ENCODE peak calls at places on chromosomes 12 and 14, in five cellular contexts. O is ureter; S is stimulated activated CD4-positive, alpha-beta T cell treated with anti-CD3 and anti-CD28 coated beads, TNF-alpha, amount 100 ng/mL, for 4 hours; P is T follicular helper cell; Q is hepatic stellate cell. D is an unnamed sample.

GRCh38 chr12:19140381-19141236 is 11.1 kb downstream of the PLEKHA5 start:
- DNase-seq in Q (no peak), S (no peak), P (no peak), O (no peak), D (peak; percentile 60)

GRCh38 chr12:22624573-22624907 is 431 bp upstream of the ETNK1 start:
- DNase-seq in O (peak; percentile 42), S (peak; percentile 3), Q (no peak), P (no peak), D (no peak)

GRCh38 chr14:71242237-71242748 is 335.0 kb downstream of the PCNX1 start:
- DNase-seq in O (no peak), Q (no peak), S (no peak), P (no peak), D (peak; percentile 48)

GRCh38 chr12:107163413-107163812 is 70.1 kb upstream of the CRY1 start:
- DNase-seq in P (no peak), Q (no peak), S (no peak), O (no peak), D (no peak)

GRCh38 chr12:76029982-76030377 is 1.6 kb downstream of the PHLDA1 start:
- DNase-seq in S (no peak), O (no peak), P (no peak), Q (no peak), D (peak; percentile 75)

GRCh38 chr12:68794653-68795253 is 13.2 kb upstream of the MDM2 start:
- DNase-seq in Q (no peak), P (no peak), S (no peak), O (no peak), D (no peak)

GRCh38 chr14:94470311-94470710 is 5.7 kb downstream of the SERPINA9 start:
- DNase-seq in Q (no peak), S (no peak), O (no peak), P (no peak), D (no peak)

GRCh38 chr12:13223176-13223806 is 26.8 kb downstream of the EMP1 start:
- DNase-seq in Q (peak; percentile 69), O (no peak), P (no peak), S (no peak), D (no peak)

GRCh38 chr14:23483216-23483854 is 13.8 kb downstream of the NGDN start:
- DNase-seq in O (no peak), Q (peak; percentile 15), S (no peak), P (no peak), D (peak; percentile 21)

GRCh38 chr14:75885829-75886228 is 96.0 kb downstream of the TGFB3 start:
- DNase-seq in O (no peak), Q (no peak), P (no peak), S (no peak), D (no peak)

GRCh38 chr14:91681893-91682563 is 49.9 kb downstream of the CATSPERB start:
- DNase-seq in Q (no peak), O (no peak), S (no peak), P (no peak), D (peak; percentile 11)

GRCh38 chr14:22887260-22887989 is 4.4 kb downstream of the REM2 start:
- DNase-seq in S (peak; percentile 10), Q (peak; percentile 76), P (peak; percentile 26), O (peak; percentile 81), D (no peak)

GRCh38 chr14:96409701-96410100 is 17.8 kb downstream of the AK7 start:
- DNase-seq in Q (no peak), P (no peak), S (no peak), O (no peak), D (peak; percentile 48)

GRCh38 chr12:105227879-105228278 is 8.1 kb downstream of the APPL2 start:
- DNase-seq in S (no peak), Q (no peak), O (no peak), P (no peak), D (peak; percentile 45)

GRCh38 chr12:76747245-76747644 is 16.7 kb upstream of the ZDHHC17 start:
- DNase-seq in Q (no peak), S (no peak), P (no peak), O (no peak), D (no peak)

GRCh38 chr12:67019070-67019469 is 250.1 kb upstream of the CAND1 start:
- DNase-seq in S (no peak), P (no peak), Q (no peak), O (no peak), D (no peak)

GRCh38 chr14:54116972-54117371 is 160.3 kb upstream of the BMP4 start:
- DNase-seq in Q (peak; percentile 5), S (no peak), O (no peak), P (no peak), D (peak; percentile 72)

GRCh38 chr12:101599311-101599710 is 4.5 kb downstream of the MYBPC1 start:
- DNase-seq in P (no peak), O (no peak), S (no peak), Q (no peak), D (no peak)

GRCh38 chr12:122244565-122245371 is 18.9 kb upstream of the DIABLO start:
- DNase-seq in P (no peak), S (no peak), Q (no peak), O (no peak), D (no peak)